ENCODE peak calls at places on chromosomes 1 and 21, in five cellular contexts. X is cardiac fibroblast, M is pancreas, D is fibroblast of pulmonary artery, G is fibroblast of lung. C is an unnamed sample.

GRCh38 chr1:85884372-85885035 is 176.3 kb upstream of the ZNHIT6 start:
- DNase-seq in M (no peak), G (peak), D (peak), X (peak), C (peak)

GRCh38 chr1:32464716-32465540 is at the start of gene ZBTB8B:
- DNase-seq in D (peak), G (peak), X (peak), M (peak), C (peak)

GRCh38 chr1:205504311-205505075 is at the start of gene CDK18:
- DNase-seq in M (peak), G (peak), D (peak), X (peak), C (no peak)

GRCh38 chr1:166843769-166844596 is 4.7 kb downstream of the POGK start:
- DNase-seq in X (peak), M (no peak), D (peak), G (no peak), C (peak)

GRCh38 chr1:164611754-164612642 is 53.0 kb downstream of the PBX1 start:
- DNase-seq in D (peak), G (peak), M (peak), X (peak), C (peak)

GRCh38 chr1:85078903-85079302 is 30.6 kb upstream of the MCOLN3 start:
- DNase-seq in X (peak), M (no peak), G (peak), D (peak), C (peak)

GRCh38 chr1:44260792-44261474 is 47.7 kb downstream of the DMAP1 start:
- DNase-seq in M (no peak), G (no peak), X (no peak), D (no peak), C (no peak)

GRCh38 chr1:38005195-38006007 is at the start of gene FHL3:
- DNase-seq in M (peak), D (peak), X (peak), G (peak), C (no peak)

DNA sequence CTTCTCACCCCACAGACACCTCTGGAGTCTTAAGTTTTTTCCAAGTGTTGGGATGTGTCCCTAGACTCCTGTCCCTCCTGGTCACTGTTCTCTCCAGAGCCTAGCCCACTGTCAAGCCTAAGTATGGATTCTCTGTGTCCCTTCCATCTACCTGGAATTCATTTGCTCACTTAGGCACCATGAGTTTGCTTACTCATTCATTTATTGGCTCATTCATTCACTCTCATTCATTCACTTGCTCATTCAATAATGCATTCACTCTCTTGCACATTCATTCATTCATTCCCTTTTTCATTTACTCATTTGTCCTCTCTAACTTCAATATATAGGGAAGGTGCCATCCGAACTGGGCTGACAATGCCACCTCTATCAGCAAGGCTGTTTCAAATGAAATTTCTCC is 1.6 kb downstream of the S100A16 start:
- DNase-seq in G (no peak), D (no peak), M (no peak), X (no peak), C (no peak)
- H3K4me3 ChIP-seq in G (peak), D (peak), M (no peak), X (peak), C (peak)

GRCh38 chr1:63674238-63674864 is 81.1 kb downstream of the PGM1 start:
- DNase-seq in X (peak), D (peak), G (peak), M (peak), C (peak)
- TF ChIP-seq CTCF in X (peak), D (peak), G (peak), M (peak), C (peak)

GRCh38 chr1:163195728-163196448 is 6.8 kb downstream of the RGS5 start:
- DNase-seq in D (peak), G (peak), M (no peak), X (peak), C (peak)
- H3K4me3 ChIP-seq in D (no peak), G (no peak), M (no peak), X (no peak), C (no peak)

GRCh38 chr1:25781130-25781433 is 18.9 kb upstream of the SELENON start:
- DNase-seq in D (no peak), M (no peak), X (no peak), G (no peak), C (no peak)
- TF ChIP-seq CTCF in D (no peak), M (no peak), X (no peak), G (no peak), C (no peak)

GRCh38 chr1:25546193-25546592 is 2.8 kb downstream of the LDLRAP1 start:
- DNase-seq in X (no peak), G (no peak), M (no peak), D (no peak), C (no peak)

GRCh38 chr1:25550155-25550506 is 6.7 kb downstream of the LDLRAP1 start:
- DNase-seq in G (no peak), M (no peak), D (peak), X (peak), C (peak)

GRCh38 chr1:25548601-25549000 is 5.2 kb downstream of the LDLRAP1 start:
- DNase-seq in X (no peak), D (no peak), M (no peak), G (no peak), C (no peak)

GRCh38 chr1:25550683-25551310 is 7.4 kb downstream of the LDLRAP1 start:
- DNase-seq in X (peak), M (no peak), D (peak), G (peak), C (peak)

GRCh38 chr1:25549273-25550154 is 6.1 kb downstream of the LDLRAP1 start:
- DNase-seq in X (peak), M (peak), G (no peak), D (no peak), C (peak)
- H3K4me3 ChIP-seq in X (no peak), M (no peak), G (no peak), D (no peak), C (no peak)

GRCh38 chr21:36388076-36388475 is 2.9 kb downstream of the CHAF1B start:
- DNase-seq in D (no peak), G (no peak), M (no peak), X (no peak), C (no peak)
- TF ChIP-seq CTCF in D (no peak), G (no peak), M (no peak), X (no peak), C (no peak)

GRCh38 chr1:111474521-111474920 is 737 bp downstream of the C1orf162 start:
- DNase-seq in D (no peak), G (no peak), M (no peak), X (no peak), C (no peak)
- H3K4me3 ChIP-seq in D (no peak), G (no peak), M (no peak), X (no peak), C (no peak)

GRCh38 chr21:44485796-44486195 is 30.5 kb downstream of the LRRC3 start:
- DNase-seq in G (no peak), X (no peak), D (no peak), M (no peak), C (no peak)

GRCh38 chr21:44485254-44485793 is 30.0 kb downstream of the LRRC3 start:
- DNase-seq in G (peak), M (no peak), D (no peak), X (peak), C (peak)

GRCh38 chr21:44486302-44486701 is 31.0 kb downstream of the LRRC3 start:
- DNase-seq in D (no peak), X (no peak), M (no peak), G (no peak), C (no peak)

GRCh38 chr21:44489962-44490361 is 34.7 kb downstream of the LRRC3 start:
- DNase-seq in G (no peak), X (no peak), M (no peak), D (no peak), C (no peak)

DNA sequence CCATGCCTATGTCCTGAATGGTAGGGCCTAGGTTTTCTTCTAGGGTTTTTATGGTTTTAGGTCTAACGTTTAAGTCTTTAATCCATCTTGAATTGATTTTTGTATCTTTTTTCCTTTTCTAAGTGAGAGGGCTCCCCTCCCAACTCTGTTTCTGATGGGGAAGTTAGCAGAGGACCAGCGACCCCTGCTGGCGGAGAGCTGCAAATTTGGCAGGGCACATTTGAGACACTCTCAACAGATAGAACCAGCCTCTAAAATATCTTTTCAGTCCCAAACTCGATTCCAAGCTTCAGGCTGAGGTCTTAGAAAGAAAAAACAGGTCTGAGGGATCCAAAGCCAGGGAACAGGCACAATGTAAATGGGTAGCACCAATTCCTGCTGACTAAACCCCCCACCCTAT is 32.5 kb downstream of the LRRC3 start:
- DNase-seq in X (peak), D (peak), G (peak), M (no peak), C (peak)
- TF ChIP-seq CTCF in X (peak), D (peak), G (peak), M (no peak), C (peak)

DNA sequence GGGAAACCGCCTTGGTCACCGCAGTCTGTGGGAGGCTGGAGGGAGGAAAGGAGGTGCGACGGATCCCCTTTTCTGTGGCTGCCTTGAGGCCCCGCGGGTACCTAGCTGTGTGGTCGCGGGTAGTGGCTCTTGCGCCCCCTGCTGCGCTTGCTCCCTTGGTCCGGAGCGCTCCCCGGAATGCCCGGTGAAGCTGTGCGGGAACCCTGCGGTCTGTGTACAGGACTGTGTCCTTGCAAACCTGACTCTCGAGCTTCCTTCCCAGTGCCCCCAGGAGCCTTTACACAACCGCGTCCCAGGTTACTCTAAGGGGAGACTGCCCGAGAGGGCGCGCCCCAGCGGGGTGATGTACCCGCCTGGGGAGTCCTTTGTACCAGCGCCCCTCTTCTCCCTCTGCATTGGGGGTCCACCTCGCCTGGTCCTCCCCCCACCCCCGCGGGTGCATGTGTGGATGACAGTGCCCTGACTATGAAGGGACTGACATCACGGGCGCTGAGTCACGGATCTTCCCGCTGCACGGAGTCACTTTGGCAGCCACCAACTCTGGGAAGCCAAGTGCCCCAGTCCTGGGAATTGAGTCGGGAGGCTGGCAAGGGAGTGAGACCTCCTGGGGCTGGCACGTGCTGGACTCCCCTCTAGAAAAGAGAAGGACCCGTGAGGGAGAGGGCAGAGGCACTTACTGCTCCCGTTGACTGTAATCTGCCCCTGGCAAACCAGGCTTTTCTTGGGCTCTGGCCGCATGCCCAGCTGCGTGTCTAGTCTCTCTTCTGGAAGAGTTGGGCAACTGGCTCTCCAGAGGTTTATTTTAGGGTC is 824 bp downstream of the IL6R start:
- DNase-seq in G (peak), M (peak), D (peak), X (peak), C (peak)
- H3K4me3 ChIP-seq in G (peak), M (peak), D (peak), X (peak), C (peak)

GRCh38 chr21:37165606-37166005 is 92.6 kb downstream of the TTC3 start:
- DNase-seq in X (no peak), D (no peak), G (no peak), M (no peak), C (no peak)

GRCh38 chr21:37164742-37165141 is 91.7 kb downstream of the TTC3 start:
- DNase-seq in X (peak), G (peak), D (peak), M (no peak), C (peak)

GRCh38 chr21:37168666-37169065 is 95.6 kb downstream of the TTC3 start:
- DNase-seq in X (peak), M (no peak), G (no peak), D (no peak), C (peak)

GRCh38 chr21:37172646-37173045 is 94.5 kb downstream of the VPS26C start:
- DNase-seq in X (no peak), D (no peak), M (no peak), G (no peak), C (no peak)

GRCh38 chr21:37166733-37167132 is 93.7 kb downstream of the TTC3 start:
- DNase-seq in G (no peak), M (no peak), X (peak), D (peak), C (peak)
- TF ChIP-seq CTCF in G (no peak), M (no peak), X (no peak), D (no peak), C (no peak)